ENCODE peak calls at places on chromosomes 4 and X, in five cellular contexts. G, J, Q, D and B are unnamed samples.

GRCh38 chrX:74133156-74133796 is 170.7 kb upstream of the ZCCHC13 start:
- DNase-seq in G (no peak), J (no peak), Q (peak; percentile 56), D (peak; percentile 28), B (no peak)

GRCh38 chr4:108209489-108209888 is 40.8 kb upstream of the LEF1 start:
- DNase-seq in G (no peak), J (no peak), Q (no peak), D (no peak), B (no peak)

GRCh38 chrX:46865281-46865680 is 28.4 kb downstream of the RP2 start:
- DNase-seq in G (no peak), J (no peak), Q (no peak), D (no peak), B (no peak)

GRCh38 chrX:119391279-119391678 is 7.9 kb upstream of the SLC25A43 start:
- DNase-seq in G (no peak), J (no peak), Q (peak; percentile 24), D (no peak), B (no peak)

GRCh38 chr4:87071401-87071800 is 136.6 kb downstream of the AFF1 start:
- DNase-seq in G (no peak), J (no peak), Q (no peak), D (no peak), B (no peak)

GRCh38 chr4:184899261-184900134 is 73.7 kb upstream of the ACSL1 start:
- DNase-seq in G (no peak), J (no peak), Q (no peak), D (no peak), B (no peak)

GRCh38 chr4:171813195-171813955 is at the start of gene GALNTL6:
- DNase-seq in G (no peak), J (no peak), Q (no peak), D (no peak), B (no peak)

GRCh38 chr4:45621926-45622325 is 501.9 kb downstream of the GABRG1 start:
- DNase-seq in G (no peak), J (no peak), Q (no peak), D (no peak), B (no peak)